ENCODE peak calls at places on chromosome 10, in nine cellular contexts. One of them, this sample, is unnamed.
A peak's percentile ranks its signal among the peaks of the same experiment; 100 is the strongest.

GRCh38 chr10:52215745-52216361 is 98.2 kb upstream of the DKK1 start:
- DNase-seq in vagina: no peak
- DNase-seq in psoas muscle: no peak
- DNase-seq in sigmoid colon: no peak
- DNase-seq in uterus: no peak
- DNase-seq in GM13976: peak; percentile 26
- DNase-seq in upper lobe of left lung: no peak
- DNase-seq in progenitor cell of endocrine pancreas: peak; percentile 30
- DNase-seq in CD8-positive, alpha-beta T cell: peak; percentile 21
- DNase-seq in this sample: no peak

GRCh38 chr10:76583711-76584161 is 1053.9 kb downstream of the KCNMA1 start:
- DNase-seq in CD8-positive, alpha-beta T cell: no peak
- DNase-seq in GM13976: no peak
- DNase-seq in progenitor cell of endocrine pancreas: no peak
- DNase-seq in upper lobe of left lung: no peak
- DNase-seq in uterus: no peak
- DNase-seq in sigmoid colon: no peak
- DNase-seq in psoas muscle: no peak
- DNase-seq in vagina: no peak
- DNase-seq in this sample: no peak

GRCh38 chr10:114042895-114043531 is 653 bp upstream of the ADRB1 start:
- DNase-seq in progenitor cell of endocrine pancreas: peak; percentile 14
- DNase-seq in sigmoid colon: peak; percentile 76
- DNase-seq in GM13976: peak; percentile 67
- DNase-seq in CD8-positive, alpha-beta T cell: no peak
- DNase-seq in upper lobe of left lung: no peak
- DNase-seq in uterus: no peak
- DNase-seq in psoas muscle: peak; percentile 63
- DNase-seq in vagina: no peak
- DNase-seq in this sample: peak; percentile 27

GRCh38 chr10:14936584-14936983 is 17.3 kb downstream of the DCLRE1C start:
- DNase-seq in GM13976: no peak
- DNase-seq in uterus: no peak
- DNase-seq in sigmoid colon: no peak
- DNase-seq in vagina: peak; percentile 11
- DNase-seq in CD8-positive, alpha-beta T cell: no peak
- DNase-seq in progenitor cell of endocrine pancreas: no peak
- DNase-seq in upper lobe of left lung: no peak
- DNase-seq in psoas muscle: no peak
- DNase-seq in this sample: no peak

GRCh38 chr10:50470345-50470744 is 153.4 kb downstream of the SGMS1 start:
- DNase-seq in upper lobe of left lung: no peak
- DNase-seq in uterus: no peak
- DNase-seq in sigmoid colon: no peak
- DNase-seq in CD8-positive, alpha-beta T cell: no peak
- DNase-seq in psoas muscle: no peak
- DNase-seq in progenitor cell of endocrine pancreas: no peak
- DNase-seq in vagina: no peak
- DNase-seq in GM13976: no peak
- DNase-seq in this sample: no peak

GRCh38 chr10:123154943-123155505 is 822 bp downstream of the BUB3 start:
- DNase-seq in upper lobe of left lung: no peak
- DNase-seq in sigmoid colon: no peak
- DNase-seq in progenitor cell of endocrine pancreas: no peak
- DNase-seq in uterus: no peak
- DNase-seq in GM13976: no peak
- DNase-seq in vagina: no peak
- DNase-seq in psoas muscle: no peak
- DNase-seq in CD8-positive, alpha-beta T cell: no peak
- DNase-seq in this sample: peak; percentile 63

GRCh38 chr10:124917939-124918830 is 23.7 kb upstream of the ZRANB1 start:
- DNase-seq in GM13976: no peak
- DNase-seq in CD8-positive, alpha-beta T cell: no peak
- DNase-seq in progenitor cell of endocrine pancreas: no peak
- DNase-seq in upper lobe of left lung: no peak
- DNase-seq in sigmoid colon: no peak
- DNase-seq in vagina: peak; percentile 85
- DNase-seq in psoas muscle: no peak
- DNase-seq in uterus: no peak
- DNase-seq in this sample: no peak

GRCh38 chr10:29668628-29669027 is 33.9 kb upstream of the SVIL start:
- DNase-seq in progenitor cell of endocrine pancreas: no peak
- DNase-seq in psoas muscle: no peak
- DNase-seq in upper lobe of left lung: no peak
- DNase-seq in CD8-positive, alpha-beta T cell: no peak
- DNase-seq in uterus: no peak
- DNase-seq in vagina: no peak
- DNase-seq in GM13976: no peak
- DNase-seq in sigmoid colon: no peak
- DNase-seq in this sample: no peak

GRCh38 chr10:75469018-75469616 is 37.7 kb downstream of the LRMDA start:
- DNase-seq in vagina: peak; percentile 96
- DNase-seq in GM13976: no peak
- DNase-seq in uterus: peak; percentile 74
- DNase-seq in CD8-positive, alpha-beta T cell: no peak
- DNase-seq in sigmoid colon: peak; percentile 85
- DNase-seq in upper lobe of left lung: no peak
- DNase-seq in psoas muscle: peak; percentile 73
- DNase-seq in progenitor cell of endocrine pancreas: no peak
- DNase-seq in this sample: no peak

GRCh38 chr10:80583681-80584080 is 46.0 kb downstream of the SH2D4B start:
- DNase-seq in uterus: no peak
- DNase-seq in CD8-positive, alpha-beta T cell: no peak
- DNase-seq in progenitor cell of endocrine pancreas: no peak
- DNase-seq in psoas muscle: no peak
- DNase-seq in GM13976: no peak
- DNase-seq in vagina: no peak
- DNase-seq in sigmoid colon: no peak
- DNase-seq in upper lobe of left lung: no peak
- DNase-seq in this sample: no peak

GRCh38 chr10:86283466-86284287 is 82.9 kb downstream of the GRID1 start:
- DNase-seq in CD8-positive, alpha-beta T cell: no peak
- DNase-seq in GM13976: no peak
- DNase-seq in vagina: peak; percentile 60
- DNase-seq in sigmoid colon: no peak
- DNase-seq in upper lobe of left lung: no peak
- DNase-seq in progenitor cell of endocrine pancreas: no peak
- DNase-seq in uterus: no peak
- DNase-seq in psoas muscle: no peak
- DNase-seq in this sample: no peak

GRCh38 chr10:131816157-131816775 is 84.5 kb upstream of the PPP2R2D start:
- DNase-seq in uterus: no peak
- DNase-seq in psoas muscle: peak; percentile 25
- DNase-seq in vagina: no peak
- DNase-seq in CD8-positive, alpha-beta T cell: peak; percentile 4
- DNase-seq in GM13976: no peak
- DNase-seq in sigmoid colon: no peak
- DNase-seq in upper lobe of left lung: peak; percentile 38
- DNase-seq in progenitor cell of endocrine pancreas: peak; percentile 8
- DNase-seq in this sample: no peak

GRCh38 chr10:4354382-4354812 is 471.6 kb upstream of the AKR1E2 start:
- DNase-seq in vagina: no peak
- DNase-seq in sigmoid colon: no peak
- DNase-seq in upper lobe of left lung: no peak
- DNase-seq in GM13976: no peak
- DNase-seq in CD8-positive, alpha-beta T cell: no peak
- DNase-seq in progenitor cell of endocrine pancreas: no peak
- DNase-seq in uterus: no peak
- DNase-seq in psoas muscle: no peak
- DNase-seq in this sample: no peak

GRCh38 chr10:29958440-29958839 is 100.9 kb downstream of the JCAD start:
- DNase-seq in vagina: no peak
- DNase-seq in upper lobe of left lung: no peak
- DNase-seq in psoas muscle: no peak
- DNase-seq in progenitor cell of endocrine pancreas: no peak
- DNase-seq in sigmoid colon: no peak
- DNase-seq in CD8-positive, alpha-beta T cell: no peak
- DNase-seq in uterus: no peak
- DNase-seq in GM13976: no peak
- DNase-seq in this sample: no peak

GRCh38 chr10:67107670-67108069 is 181.8 kb downstream of the LRRTM3 start:
- DNase-seq in upper lobe of left lung: no peak
- DNase-seq in psoas muscle: no peak
- DNase-seq in GM13976: no peak
- DNase-seq in sigmoid colon: peak; percentile 48
- DNase-seq in CD8-positive, alpha-beta T cell: no peak
- DNase-seq in vagina: no peak
- DNase-seq in uterus: no peak
- DNase-seq in progenitor cell of endocrine pancreas: no peak
- DNase-seq in this sample: no peak

GRCh38 chr10:51867956-51868355 is 168.6 kb upstream of the CSTF2T start:
- DNase-seq in uterus: no peak
- DNase-seq in sigmoid colon: no peak
- DNase-seq in GM13976: no peak
- DNase-seq in vagina: no peak
- DNase-seq in psoas muscle: no peak
- DNase-seq in upper lobe of left lung: no peak
- DNase-seq in progenitor cell of endocrine pancreas: no peak
- DNase-seq in CD8-positive, alpha-beta T cell: no peak
- DNase-seq in this sample: no peak

GRCh38 chr10:114384181-114384580 is 20.1 kb downstream of the AFAP1L2 start:
- DNase-seq in upper lobe of left lung: no peak
- DNase-seq in progenitor cell of endocrine pancreas: no peak
- DNase-seq in uterus: no peak
- DNase-seq in psoas muscle: no peak
- DNase-seq in GM13976: no peak
- DNase-seq in sigmoid colon: peak; percentile 68
- DNase-seq in vagina: no peak
- DNase-seq in CD8-positive, alpha-beta T cell: no peak
- DNase-seq in this sample: no peak

GRCh38 chr10:117133273-117134083 is 4.6 kb downstream of the VAX1 start:
- DNase-seq in uterus: no peak
- DNase-seq in upper lobe of left lung: no peak
- DNase-seq in vagina: no peak
- DNase-seq in sigmoid colon: no peak
- DNase-seq in progenitor cell of endocrine pancreas: no peak
- DNase-seq in GM13976: no peak
- DNase-seq in CD8-positive, alpha-beta T cell: no peak
- DNase-seq in psoas muscle: no peak
- DNase-seq in this sample: no peak

GRCh38 chr10:71963756-71964668 is at the start of gene CHST3:
- DNase-seq in upper lobe of left lung: peak; percentile 92
- DNase-seq in psoas muscle: peak; percentile 92
- DNase-seq in vagina: no peak
- DNase-seq in progenitor cell of endocrine pancreas: peak; percentile 35
- DNase-seq in CD8-positive, alpha-beta T cell: no peak
- DNase-seq in uterus: peak; percentile 83
- DNase-seq in GM13976: peak; percentile 62
- DNase-seq in sigmoid colon: peak; percentile 91
- DNase-seq in this sample: no peak
- TF ChIP-seq CTCF in upper lobe of left lung: no peak
- TF ChIP-seq CTCF in psoas muscle: no peak
- TF ChIP-seq CTCF in vagina: no peak
- TF ChIP-seq CTCF in progenitor cell of endocrine pancreas: no peak
- TF ChIP-seq CTCF in CD8-positive, alpha-beta T cell: no peak
- TF ChIP-seq CTCF in uterus: no peak
- TF ChIP-seq CTCF in GM13976: no peak
- TF ChIP-seq CTCF in sigmoid colon: no peak
- TF ChIP-seq CTCF in this sample: no peak

GRCh38 chr10:24475598-24475997 is 248.1 kb downstream of the ARHGAP21 start:
- DNase-seq in GM13976: no peak
- DNase-seq in psoas muscle: no peak
- DNase-seq in uterus: no peak
- DNase-seq in vagina: no peak
- DNase-seq in upper lobe of left lung: no peak
- DNase-seq in progenitor cell of endocrine pancreas: no peak
- DNase-seq in sigmoid colon: no peak
- DNase-seq in CD8-positive, alpha-beta T cell: no peak
- DNase-seq in this sample: no peak
- TF ChIP-seq CTCF in GM13976: no peak
- TF ChIP-seq CTCF in psoas muscle: no peak
- TF ChIP-seq CTCF in uterus: no peak
- TF ChIP-seq CTCF in vagina: no peak
- TF ChIP-seq CTCF in upper lobe of left lung: no peak
- TF ChIP-seq CTCF in progenitor cell of endocrine pancreas: no peak
- TF ChIP-seq CTCF in sigmoid colon: no peak
- TF ChIP-seq CTCF in CD8-positive, alpha-beta T cell: no peak
- TF ChIP-seq CTCF in this sample: no peak

GRCh38 chr10:79392506-79393176 is 45.4 kb downstream of the PPIF start:
- DNase-seq in progenitor cell of endocrine pancreas: no peak
- DNase-seq in GM13976: no peak
- DNase-seq in psoas muscle: peak; percentile 20
- DNase-seq in CD8-positive, alpha-beta T cell: no peak
- DNase-seq in sigmoid colon: peak; percentile 45
- DNase-seq in uterus: peak; percentile 12
- DNase-seq in upper lobe of left lung: no peak
- DNase-seq in vagina: no peak
- DNase-seq in this sample: no peak

GRCh38 chr10:79393221-79393923 is 46.1 kb downstream of the PPIF start:
- DNase-seq in psoas muscle: peak; percentile 36
- DNase-seq in upper lobe of left lung: no peak
- DNase-seq in CD8-positive, alpha-beta T cell: no peak
- DNase-seq in progenitor cell of endocrine pancreas: no peak
- DNase-seq in uterus: peak; percentile 10
- DNase-seq in vagina: no peak
- DNase-seq in GM13976: no peak
- DNase-seq in sigmoid colon: peak; percentile 57
- DNase-seq in this sample: no peak

GRCh38 chr10:79391231-79392019 is 44.2 kb downstream of the PPIF start:
- DNase-seq in sigmoid colon: peak; percentile 78
- DNase-seq in progenitor cell of endocrine pancreas: no peak
- DNase-seq in uterus: peak; percentile 36
- DNase-seq in upper lobe of left lung: no peak
- DNase-seq in GM13976: no peak
- DNase-seq in psoas muscle: peak; percentile 47
- DNase-seq in CD8-positive, alpha-beta T cell: no peak
- DNase-seq in vagina: peak; percentile 84
- DNase-seq in this sample: peak; percentile 7

GRCh38 chr10:79390551-79391229 is 43.4 kb downstream of the PPIF start:
- DNase-seq in sigmoid colon: peak; percentile 88
- DNase-seq in progenitor cell of endocrine pancreas: no peak
- DNase-seq in CD8-positive, alpha-beta T cell: no peak
- DNase-seq in psoas muscle: peak; percentile 56
- DNase-seq in upper lobe of left lung: no peak
- DNase-seq in GM13976: peak; percentile 73
- DNase-seq in uterus: peak; percentile 63
- DNase-seq in vagina: peak; percentile 82
- DNase-seq in this sample: peak; percentile 12

DNA sequence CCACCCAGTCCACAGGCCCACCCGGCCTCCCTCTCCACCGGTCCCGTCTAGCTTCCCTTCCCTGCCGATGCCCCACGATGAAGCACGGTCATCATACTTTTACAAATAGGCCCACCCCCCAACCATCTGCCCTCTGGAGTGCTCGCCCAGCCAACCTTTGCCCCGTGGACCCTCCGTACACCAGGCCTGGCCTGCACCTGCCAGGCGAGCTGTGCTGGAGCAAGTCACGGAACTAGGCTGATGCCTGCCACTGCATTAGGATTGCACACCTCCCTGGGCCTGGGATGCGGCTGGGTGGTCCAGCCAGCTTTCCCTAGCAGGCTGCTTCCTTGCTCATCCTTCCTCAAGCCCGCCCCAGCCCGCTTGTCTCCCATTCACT is 44.7 kb downstream of the PPIF start:
- DNase-seq in psoas muscle: peak; percentile 39
- DNase-seq in CD8-positive, alpha-beta T cell: no peak
- DNase-seq in sigmoid colon: no peak
- DNase-seq in uterus: peak; percentile 17
- DNase-seq in progenitor cell of endocrine pancreas: no peak
- DNase-seq in vagina: no peak
- DNase-seq in upper lobe of left lung: no peak
- DNase-seq in GM13976: no peak
- DNase-seq in this sample: peak; percentile 3
- TF ChIP-seq CTCF in psoas muscle: no peak
- TF ChIP-seq CTCF in CD8-positive, alpha-beta T cell: no peak
- TF ChIP-seq CTCF in sigmoid colon: no peak
- TF ChIP-seq CTCF in uterus: no peak
- TF ChIP-seq CTCF in progenitor cell of endocrine pancreas: no peak
- TF ChIP-seq CTCF in vagina: no peak
- TF ChIP-seq CTCF in upper lobe of left lung: no peak
- TF ChIP-seq CTCF in GM13976: no peak
- TF ChIP-seq CTCF in this sample: no peak

GRCh38 chr10:6701289-6701688 is 121.2 kb upstream of the PRKCQ start:
- DNase-seq in uterus: no peak
- DNase-seq in CD8-positive, alpha-beta T cell: no peak
- DNase-seq in vagina: no peak
- DNase-seq in psoas muscle: no peak
- DNase-seq in sigmoid colon: no peak
- DNase-seq in progenitor cell of endocrine pancreas: no peak
- DNase-seq in upper lobe of left lung: no peak
- DNase-seq in GM13976: no peak
- DNase-seq in this sample: no peak
- TF ChIP-seq CTCF in uterus: no peak
- TF ChIP-seq CTCF in CD8-positive, alpha-beta T cell: no peak
- TF ChIP-seq CTCF in vagina: no peak
- TF ChIP-seq CTCF in psoas muscle: peak; percentile 40
- TF ChIP-seq CTCF in sigmoid colon: no peak
- TF ChIP-seq CTCF in progenitor cell of endocrine pancreas: peak; percentile 40
- TF ChIP-seq CTCF in upper lobe of left lung: no peak
- TF ChIP-seq CTCF in GM13976: no peak
- TF ChIP-seq CTCF in this sample: no peak